ENCODE peak calls at places on chromosomes 2 and 18, in eight cellular contexts. One of them, this sample, is unnamed.

GRCh38 chr18:77127769-77128671 is 4.6 kb downstream of the MBP start:
- DNase-seq in aorta: peak
- DNase-seq in right cardiac atrium: no peak
- DNase-seq in NB4: peak
- DNase-seq in GM06990: peak
- DNase-seq in CD8-positive, alpha-beta T cell: peak
- DNase-seq in fibroblast of lung: peak
- DNase-seq in choroid plexus epithelial cell: peak
- DNase-seq in this sample: peak

GRCh38 chr2:134218928-134219707 is 34.8 kb upstream of the MGAT5 start:
- DNase-seq in aorta: peak
- DNase-seq in right cardiac atrium: peak
- DNase-seq in NB4: peak
- DNase-seq in GM06990: peak
- DNase-seq in CD8-positive, alpha-beta T cell: peak
- DNase-seq in fibroblast of lung: no peak
- DNase-seq in choroid plexus epithelial cell: no peak
- DNase-seq in this sample: no peak

GRCh38 chr2:131035112-131035825 is 58.0 kb downstream of the FAM168B start:
- DNase-seq in aorta: no peak
- DNase-seq in right cardiac atrium: no peak
- DNase-seq in NB4: no peak
- DNase-seq in GM06990: no peak
- DNase-seq in CD8-positive, alpha-beta T cell: no peak
- DNase-seq in fibroblast of lung: no peak
- DNase-seq in choroid plexus epithelial cell: no peak
- DNase-seq in this sample: no peak

GRCh38 chr18:12420831-12421421 is 13.2 kb downstream of the PRELID3A start:
- DNase-seq in aorta: no peak
- DNase-seq in right cardiac atrium: peak
- DNase-seq in NB4: peak
- DNase-seq in GM06990: peak
- DNase-seq in CD8-positive, alpha-beta T cell: no peak
- DNase-seq in fibroblast of lung: no peak
- DNase-seq in choroid plexus epithelial cell: no peak
- DNase-seq in this sample: no peak

GRCh38 chr2:230068658-230069080 is at the start of gene SLC16A14:
- DNase-seq in aorta: no peak
- DNase-seq in right cardiac atrium: no peak
- DNase-seq in NB4: peak
- DNase-seq in GM06990: peak
- DNase-seq in CD8-positive, alpha-beta T cell: peak
- DNase-seq in fibroblast of lung: peak
- DNase-seq in choroid plexus epithelial cell: peak
- DNase-seq in this sample: peak

GRCh38 chr2:110948027-110948687 is 172.6 kb upstream of the BCL2L11 start:
- DNase-seq in aorta: no peak
- DNase-seq in right cardiac atrium: no peak
- DNase-seq in NB4: no peak
- DNase-seq in GM06990: no peak
- DNase-seq in CD8-positive, alpha-beta T cell: no peak
- DNase-seq in fibroblast of lung: no peak
- DNase-seq in choroid plexus epithelial cell: no peak
- DNase-seq in this sample: peak

GRCh38 chr2:160266078-160266551 is 66.0 kb upstream of the ITGB6 start:
- DNase-seq in aorta: no peak
- DNase-seq in right cardiac atrium: no peak
- DNase-seq in NB4: no peak
- DNase-seq in GM06990: peak
- DNase-seq in CD8-positive, alpha-beta T cell: no peak
- DNase-seq in fibroblast of lung: no peak
- DNase-seq in choroid plexus epithelial cell: no peak
- DNase-seq in this sample: no peak

GRCh38 chr2:27627963-27628766 is 647 bp downstream of the CCDC121 start:
- DNase-seq in aorta: peak
- DNase-seq in right cardiac atrium: no peak
- DNase-seq in NB4: peak
- DNase-seq in GM06990: no peak
- DNase-seq in CD8-positive, alpha-beta T cell: no peak
- DNase-seq in fibroblast of lung: peak
- DNase-seq in choroid plexus epithelial cell: peak
- DNase-seq in this sample: peak

GRCh38 chr2:19868224-19868623 is 33.6 kb downstream of the TTC32 start:
- DNase-seq in aorta: no peak
- DNase-seq in right cardiac atrium: no peak
- DNase-seq in NB4: no peak
- DNase-seq in GM06990: no peak
- DNase-seq in CD8-positive, alpha-beta T cell: no peak
- DNase-seq in fibroblast of lung: no peak
- DNase-seq in choroid plexus epithelial cell: no peak
- DNase-seq in this sample: no peak

DNA sequence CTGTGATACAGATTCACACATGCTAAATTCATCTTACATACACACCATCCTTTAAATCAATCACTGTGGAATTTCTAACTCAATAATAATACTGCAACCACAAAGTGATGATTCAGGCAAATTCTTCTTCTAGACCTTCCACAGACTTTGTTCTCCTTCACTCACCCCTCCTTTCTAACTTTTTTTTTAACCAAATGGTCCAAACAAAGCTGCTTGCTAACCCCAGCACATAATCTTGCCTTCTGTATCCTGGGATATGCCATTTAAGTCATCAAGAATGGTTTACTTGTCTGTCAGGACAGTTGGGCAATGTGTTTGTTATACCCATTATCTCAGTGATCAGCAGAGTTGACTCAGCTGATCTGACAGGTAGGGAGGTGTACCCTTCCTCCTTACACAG is 10.0 kb downstream of the SLC40A1 start:
- DNase-seq in aorta: no peak
- DNase-seq in right cardiac atrium: no peak
- DNase-seq in NB4: no peak
- DNase-seq in GM06990: no peak
- DNase-seq in CD8-positive, alpha-beta T cell: no peak
- DNase-seq in fibroblast of lung: peak
- DNase-seq in choroid plexus epithelial cell: peak
- DNase-seq in this sample: peak
- H3K4me3 ChIP-seq in aorta: no peak
- H3K4me3 ChIP-seq in right cardiac atrium: no peak
- H3K4me3 ChIP-seq in NB4: no peak
- H3K4me3 ChIP-seq in GM06990: no peak
- H3K4me3 ChIP-seq in CD8-positive, alpha-beta T cell: no peak
- H3K4me3 ChIP-seq in fibroblast of lung: no peak
- H3K4me3 ChIP-seq in choroid plexus epithelial cell: no peak
- H3K4me3 ChIP-seq in this sample: no peak

GRCh38 chr18:55317832-55318231 is 270.2 kb downstream of the TCF4 start:
- DNase-seq in aorta: no peak
- DNase-seq in right cardiac atrium: no peak
- DNase-seq in NB4: no peak
- DNase-seq in GM06990: no peak
- DNase-seq in CD8-positive, alpha-beta T cell: no peak
- DNase-seq in fibroblast of lung: no peak
- DNase-seq in choroid plexus epithelial cell: peak
- DNase-seq in this sample: no peak
- H3K4me3 ChIP-seq in aorta: no peak
- H3K4me3 ChIP-seq in right cardiac atrium: peak
- H3K4me3 ChIP-seq in NB4: no peak
- H3K4me3 ChIP-seq in GM06990: peak
- H3K4me3 ChIP-seq in CD8-positive, alpha-beta T cell: no peak
- H3K4me3 ChIP-seq in fibroblast of lung: peak
- H3K4me3 ChIP-seq in choroid plexus epithelial cell: peak
- H3K4me3 ChIP-seq in this sample: no peak

GRCh38 chr2:85729825-85730510 is 23.8 kb upstream of the ATOH8 start:
- DNase-seq in aorta: no peak
- DNase-seq in right cardiac atrium: no peak
- DNase-seq in NB4: no peak
- DNase-seq in GM06990: no peak
- DNase-seq in CD8-positive, alpha-beta T cell: no peak
- DNase-seq in fibroblast of lung: no peak
- DNase-seq in choroid plexus epithelial cell: no peak
- DNase-seq in this sample: no peak
- H3K4me3 ChIP-seq in aorta: no peak
- H3K4me3 ChIP-seq in right cardiac atrium: no peak
- H3K4me3 ChIP-seq in NB4: no peak
- H3K4me3 ChIP-seq in GM06990: no peak
- H3K4me3 ChIP-seq in CD8-positive, alpha-beta T cell: no peak
- H3K4me3 ChIP-seq in fibroblast of lung: no peak
- H3K4me3 ChIP-seq in choroid plexus epithelial cell: no peak
- H3K4me3 ChIP-seq in this sample: no peak

GRCh38 chr2:157470321-157470720 is 26.4 kb upstream of the CYTIP start:
- DNase-seq in aorta: no peak
- DNase-seq in right cardiac atrium: no peak
- DNase-seq in NB4: peak
- DNase-seq in GM06990: peak
- DNase-seq in CD8-positive, alpha-beta T cell: no peak
- DNase-seq in fibroblast of lung: no peak
- DNase-seq in choroid plexus epithelial cell: no peak
- DNase-seq in this sample: no peak
- H3K4me3 ChIP-seq in aorta: no peak
- H3K4me3 ChIP-seq in right cardiac atrium: no peak
- H3K4me3 ChIP-seq in NB4: no peak
- H3K4me3 ChIP-seq in GM06990: peak
- H3K4me3 ChIP-seq in CD8-positive, alpha-beta T cell: no peak
- H3K4me3 ChIP-seq in fibroblast of lung: no peak
- H3K4me3 ChIP-seq in choroid plexus epithelial cell: no peak
- H3K4me3 ChIP-seq in this sample: no peak

GRCh38 chr2:1813371-1813770 is 69.1 kb upstream of the PXDN start:
- DNase-seq in aorta: no peak
- DNase-seq in right cardiac atrium: no peak
- DNase-seq in NB4: no peak
- DNase-seq in GM06990: no peak
- DNase-seq in CD8-positive, alpha-beta T cell: no peak
- DNase-seq in fibroblast of lung: no peak
- DNase-seq in choroid plexus epithelial cell: no peak
- DNase-seq in this sample: no peak

GRCh38 chr2:1809726-1810125 is 65.4 kb upstream of the PXDN start:
- DNase-seq in aorta: no peak
- DNase-seq in right cardiac atrium: no peak
- DNase-seq in NB4: no peak
- DNase-seq in GM06990: no peak
- DNase-seq in CD8-positive, alpha-beta T cell: no peak
- DNase-seq in fibroblast of lung: no peak
- DNase-seq in choroid plexus epithelial cell: no peak
- DNase-seq in this sample: no peak

GRCh38 chr2:1811971-1812350 is 67.6 kb upstream of the PXDN start:
- DNase-seq in aorta: no peak
- DNase-seq in right cardiac atrium: no peak
- DNase-seq in NB4: no peak
- DNase-seq in GM06990: no peak
- DNase-seq in CD8-positive, alpha-beta T cell: no peak
- DNase-seq in fibroblast of lung: no peak
- DNase-seq in choroid plexus epithelial cell: no peak
- DNase-seq in this sample: no peak

GRCh38 chr2:1812926-1813325 is 68.6 kb upstream of the PXDN start:
- DNase-seq in aorta: no peak
- DNase-seq in right cardiac atrium: no peak
- DNase-seq in NB4: no peak
- DNase-seq in GM06990: no peak
- DNase-seq in CD8-positive, alpha-beta T cell: no peak
- DNase-seq in fibroblast of lung: no peak
- DNase-seq in choroid plexus epithelial cell: no peak
- DNase-seq in this sample: no peak

DNA sequence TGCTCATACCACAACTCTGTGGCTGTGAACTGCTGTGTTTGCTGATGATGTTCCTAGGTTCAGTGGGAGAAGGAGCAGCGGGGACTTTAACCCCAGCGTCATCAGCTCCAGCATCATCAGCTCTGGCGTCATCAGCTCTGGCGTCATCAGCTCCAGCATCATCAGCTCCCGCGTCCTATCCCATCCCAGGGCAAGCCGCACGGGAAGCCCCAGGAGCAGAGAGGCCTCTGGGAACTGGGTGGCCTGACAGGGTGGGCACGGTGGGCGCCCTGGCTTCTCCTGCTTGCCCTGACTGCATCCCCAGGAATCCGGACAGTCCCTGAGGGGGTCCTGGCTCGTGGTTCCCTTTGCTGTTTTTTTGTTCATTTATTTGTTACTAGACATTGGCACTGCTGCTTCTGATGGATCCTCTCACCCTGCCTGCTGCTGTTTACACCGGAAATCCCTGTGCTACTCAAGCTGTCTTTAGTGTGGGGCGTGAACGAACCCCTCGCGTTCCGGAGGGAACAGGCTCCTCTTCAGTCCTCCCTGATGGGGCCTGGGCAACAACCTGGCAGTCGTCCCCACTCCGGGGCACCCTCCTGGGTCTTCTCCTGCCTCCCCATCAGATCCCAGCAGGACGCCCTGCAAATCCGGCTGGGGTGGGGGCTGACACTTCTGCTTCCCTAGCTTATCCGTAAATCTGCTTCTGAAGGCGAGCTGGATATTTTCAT is 67.1 kb upstream of the PXDN start:
- DNase-seq in aorta: no peak
- DNase-seq in right cardiac atrium: no peak
- DNase-seq in NB4: no peak
- DNase-seq in GM06990: no peak
- DNase-seq in CD8-positive, alpha-beta T cell: no peak
- DNase-seq in fibroblast of lung: no peak
- DNase-seq in choroid plexus epithelial cell: no peak
- DNase-seq in this sample: no peak
- H3K4me3 ChIP-seq in aorta: no peak
- H3K4me3 ChIP-seq in right cardiac atrium: no peak
- H3K4me3 ChIP-seq in NB4: no peak
- H3K4me3 ChIP-seq in GM06990: no peak
- H3K4me3 ChIP-seq in CD8-positive, alpha-beta T cell: no peak
- H3K4me3 ChIP-seq in fibroblast of lung: no peak
- H3K4me3 ChIP-seq in choroid plexus epithelial cell: no peak
- H3K4me3 ChIP-seq in this sample: no peak

GRCh38 chr2:16767789-16768188 is 102.2 kb upstream of the CYRIA start:
- DNase-seq in aorta: no peak
- DNase-seq in right cardiac atrium: no peak
- DNase-seq in NB4: no peak
- DNase-seq in GM06990: no peak
- DNase-seq in CD8-positive, alpha-beta T cell: no peak
- DNase-seq in fibroblast of lung: peak
- DNase-seq in choroid plexus epithelial cell: no peak
- DNase-seq in this sample: no peak
- H3K4me3 ChIP-seq in aorta: no peak
- H3K4me3 ChIP-seq in right cardiac atrium: no peak
- H3K4me3 ChIP-seq in NB4: no peak
- H3K4me3 ChIP-seq in GM06990: no peak
- H3K4me3 ChIP-seq in CD8-positive, alpha-beta T cell: no peak
- H3K4me3 ChIP-seq in fibroblast of lung: no peak
- H3K4me3 ChIP-seq in choroid plexus epithelial cell: no peak
- H3K4me3 ChIP-seq in this sample: no peak

DNA sequence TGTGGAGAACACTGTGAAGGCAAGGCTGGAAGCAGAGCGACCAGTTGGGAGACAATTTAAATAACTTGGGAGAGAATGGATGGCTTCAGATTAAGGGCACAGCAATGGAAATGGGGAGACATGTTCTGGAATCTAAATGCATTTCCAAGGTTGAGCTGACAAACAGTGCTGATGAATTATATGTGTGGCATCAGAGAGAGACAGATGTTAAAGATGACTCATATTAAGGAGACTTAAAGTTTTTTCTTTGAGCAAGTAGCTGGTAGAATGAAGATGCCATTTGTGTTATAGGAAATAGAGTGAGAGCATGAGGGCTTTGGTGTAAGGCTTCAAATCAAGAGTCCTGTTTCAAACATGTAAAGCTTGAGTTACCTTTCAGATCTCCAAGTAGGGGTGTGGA is 441.8 kb downstream of the SETBP1 start:
- DNase-seq in aorta: no peak
- DNase-seq in right cardiac atrium: no peak
- DNase-seq in NB4: no peak
- DNase-seq in GM06990: no peak
- DNase-seq in CD8-positive, alpha-beta T cell: no peak
- DNase-seq in fibroblast of lung: peak
- DNase-seq in choroid plexus epithelial cell: peak
- DNase-seq in this sample: no peak
- H3K4me3 ChIP-seq in aorta: no peak
- H3K4me3 ChIP-seq in right cardiac atrium: no peak
- H3K4me3 ChIP-seq in NB4: no peak
- H3K4me3 ChIP-seq in GM06990: no peak
- H3K4me3 ChIP-seq in CD8-positive, alpha-beta T cell: no peak
- H3K4me3 ChIP-seq in fibroblast of lung: no peak
- H3K4me3 ChIP-seq in choroid plexus epithelial cell: no peak
- H3K4me3 ChIP-seq in this sample: no peak

GRCh38 chr18:78976697-78977626 is 2.7 kb upstream of the SALL3 start:
- DNase-seq in aorta: no peak
- DNase-seq in right cardiac atrium: no peak
- DNase-seq in NB4: no peak
- DNase-seq in GM06990: no peak
- DNase-seq in CD8-positive, alpha-beta T cell: no peak
- DNase-seq in fibroblast of lung: no peak
- DNase-seq in choroid plexus epithelial cell: no peak
- DNase-seq in this sample: no peak
- H3K4me3 ChIP-seq in aorta: no peak
- H3K4me3 ChIP-seq in right cardiac atrium: no peak
- H3K4me3 ChIP-seq in NB4: no peak
- H3K4me3 ChIP-seq in GM06990: no peak
- H3K4me3 ChIP-seq in CD8-positive, alpha-beta T cell: no peak
- H3K4me3 ChIP-seq in fibroblast of lung: no peak
- H3K4me3 ChIP-seq in choroid plexus epithelial cell: no peak
- H3K4me3 ChIP-seq in this sample: no peak